ENCODE peak calls at places on chromosomes 2 and 18, in eight cellular contexts. L is BJ, H is mammary epithelial cell, R is transverse colon, F is choroid plexus epithelial cell, Z is breast epithelium, S is IMR-90, A is GM20000. W is an unnamed sample.
A peak's percentile ranks its signal among the peaks of the same experiment; 100 is the strongest.

GRCh38 chr2:230734247-230735175 is 21.9 kb downstream of the CAB39 start:
- DNase-seq in L (no peak), H (no peak), R (no peak), F (no peak), Z (no peak), S (no peak), A (no peak), W (no peak)

GRCh38 chr2:88656690-88657089 is 29.4 kb upstream of the EIF2AK3 start:
- DNase-seq in L (no peak), H (no peak), R (no peak), F (peak; percentile 68), Z (no peak), S (peak; percentile 62), A (no peak), W (no peak)

GRCh38 chr2:102013200-102014040 is 21.7 kb downstream of the IL1R2 start:
- DNase-seq in L (no peak), H (peak; percentile 56), R (no peak), F (peak; percentile 57), Z (no peak), S (no peak), A (no peak), W (no peak)

GRCh38 chr2:235416816-235417499 is 76.9 kb upstream of the AGAP1 start:
- DNase-seq in L (no peak), H (no peak), R (no peak), F (peak; percentile 92), Z (no peak), S (peak; percentile 12), A (no peak), W (no peak)

GRCh38 chr18:25830787-25831186 is 259.6 kb downstream of the SS18 start:
- DNase-seq in L (no peak), H (peak; percentile 14), R (no peak), F (peak; percentile 73), Z (no peak), S (peak; percentile 82), A (no peak), W (peak; percentile 36)

GRCh38 chr2:113002677-113003076 is 2.6 kb upstream of the IL36A start:
- DNase-seq in L (no peak), H (no peak), R (no peak), F (no peak), Z (no peak), S (no peak), A (no peak), W (no peak)

GRCh38 chr2:174072069-174072468 is 106.9 kb upstream of the SP3 start:
- DNase-seq in L (no peak), H (no peak), R (no peak), F (no peak), Z (no peak), S (no peak), A (no peak), W (no peak)

GRCh38 chr2:85376291-85377065 is 21.9 kb downstream of the ELMOD3 start:
- DNase-seq in L (peak; percentile 66), H (no peak), R (no peak), F (no peak), Z (no peak), S (peak; percentile 63), A (no peak), W (peak; percentile 56)

GRCh38 chr2:212005077-212005671 is 533.4 kb downstream of the ERBB4 start:
- DNase-seq in L (no peak), H (peak; percentile 20), R (no peak), F (peak; percentile 76), Z (no peak), S (peak; percentile 33), A (peak; percentile 6), W (no peak)

GRCh38 chr2:120445431-120446143 is 99.7 kb downstream of the INHBB start:
- DNase-seq in L (no peak), H (peak; percentile 22), R (no peak), F (peak; percentile 22), Z (no peak), S (peak; percentile 33), A (no peak), W (no peak)

GRCh38 chr2:131105156-131105949 is at the start of gene PLEKHB2:
- DNase-seq in L (peak; percentile 46), H (peak; percentile 83), R (peak; percentile 95), F (peak; percentile 91), Z (peak; percentile 89), S (peak; percentile 86), A (peak; percentile 94), W (peak; percentile 71)

GRCh38 chr18:75183524-75183923 is 25.4 kb downstream of the PTGR3 start:
- DNase-seq in L (no peak), H (peak; percentile 90), R (no peak), F (no peak), Z (no peak), S (peak; percentile 25), A (no peak), W (no peak)

GRCh38 chr18:59736061-59736460 is 38.8 kb upstream of the CCBE1 start:
- DNase-seq in L (no peak), H (no peak), R (no peak), F (no peak), Z (no peak), S (no peak), A (no peak), W (no peak)

GRCh38 chr18:61942072-61942471 is 49.3 kb upstream of the RNF152 start:
- DNase-seq in L (no peak), H (no peak), R (no peak), F (no peak), Z (no peak), S (no peak), A (no peak), W (no peak)

DNA sequence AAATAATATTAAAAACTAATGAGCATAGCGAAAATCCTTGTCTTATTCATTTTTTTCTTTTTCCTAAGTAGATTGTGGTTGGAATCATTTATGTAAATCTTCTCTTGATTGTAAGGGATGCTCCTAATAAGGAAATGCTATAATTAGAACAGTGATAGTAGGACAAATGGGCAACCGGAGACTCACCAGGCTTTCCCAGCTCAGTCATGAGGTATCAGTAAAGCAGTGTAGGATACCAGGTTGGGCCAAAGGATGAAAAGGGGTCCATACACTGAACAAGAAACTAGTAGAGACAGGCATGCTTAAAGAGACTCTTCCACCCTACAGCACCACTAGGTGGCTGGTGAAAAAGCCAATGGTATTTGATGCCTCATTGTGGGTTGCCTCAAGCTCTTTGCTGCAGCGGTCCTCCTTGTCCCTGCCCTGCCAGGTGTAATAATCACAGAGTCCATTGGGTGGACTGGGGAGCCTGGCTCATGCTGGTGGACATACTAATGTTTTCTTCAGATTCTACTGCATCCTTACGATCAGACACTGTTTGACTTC is 71.4 kb upstream of the FAM98A start:
- DNase-seq in L (no peak), H (no peak), R (no peak), F (no peak), Z (no peak), S (no peak), A (no peak), W (no peak)
- TF ChIP-seq CTCF in L (no peak), H (no peak), R (no peak), F (peak; percentile 26), Z (no peak), S (no peak), A (no peak), W (no peak)

GRCh38 chr2:20667531-20668401 is 822 bp downstream of the GDF7 start:
- DNase-seq in L (no peak), H (no peak), R (no peak), F (no peak), Z (no peak), S (no peak), A (no peak), W (no peak)

GRCh38 chr2:20666114-20666363 is 905 bp upstream of the GDF7 start:
- DNase-seq in L (no peak), H (no peak), R (no peak), F (no peak), Z (no peak), S (no peak), A (peak; percentile 51), W (no peak)

GRCh38 chr2:20665261-20666113 is 1.5 kb upstream of the GDF7 start:
- DNase-seq in L (no peak), H (no peak), R (no peak), F (no peak), Z (no peak), S (no peak), A (no peak), W (no peak)

GRCh38 chr2:20667151-20667530 is 197 bp downstream of the GDF7 start:
- DNase-seq in L (no peak), H (no peak), R (no peak), F (no peak), Z (no peak), S (no peak), A (peak; percentile 69), W (no peak)

GRCh38 chr2:20666364-20667150 is at the start of gene GDF7:
- DNase-seq in L (no peak), H (no peak), R (peak; percentile 60), F (no peak), Z (no peak), S (no peak), A (peak; percentile 75), W (no peak)
- TF ChIP-seq CTCF in L (peak; percentile 21), H (no peak), R (no peak), F (peak; percentile 19), Z (no peak), S (peak; percentile 16), A (no peak), W (peak; percentile 13)

GRCh38 chr2:216408426-216409315 is 3.6 kb upstream of the SMARCAL1 start:
- DNase-seq in L (no peak), H (no peak), R (no peak), F (no peak), Z (no peak), S (no peak), A (no peak), W (no peak)

GRCh38 chr2:216406861-216407260 is 5.4 kb upstream of the SMARCAL1 start:
- DNase-seq in L (no peak), H (no peak), R (no peak), F (no peak), Z (no peak), S (no peak), A (no peak), W (no peak)

GRCh38 chr2:216410550-216410949 is 1.7 kb upstream of the SMARCAL1 start:
- DNase-seq in L (no peak), H (no peak), R (no peak), F (no peak), Z (no peak), S (no peak), A (no peak), W (no peak)

GRCh38 chr2:216404010-216404618 is 8.2 kb upstream of the SMARCAL1 start:
- DNase-seq in L (no peak), H (peak; percentile 18), R (peak; percentile 36), F (peak; percentile 62), Z (no peak), S (peak; percentile 37), A (peak; percentile 42), W (peak; percentile 18)

DNA sequence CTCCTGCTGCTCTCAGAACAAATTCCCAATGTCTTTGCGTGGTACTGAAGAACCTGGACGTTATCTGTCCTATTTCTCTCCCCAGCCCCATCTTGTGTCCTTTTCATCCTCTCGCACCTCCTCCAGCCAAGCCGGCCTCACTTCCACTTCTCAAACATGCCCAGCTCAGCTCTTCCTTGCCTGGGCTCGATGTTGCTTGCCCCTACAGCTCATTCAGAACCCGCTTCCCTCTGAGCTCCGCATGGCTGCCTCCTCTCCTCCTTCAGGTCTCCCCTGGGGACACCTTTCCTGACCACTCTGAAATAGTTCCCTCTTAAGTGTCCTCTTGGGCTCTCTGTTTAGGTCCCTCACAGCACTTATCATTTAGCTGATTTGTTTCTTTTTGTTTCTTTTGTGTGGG is 6.7 kb upstream of the SMARCAL1 start:
- DNase-seq in L (no peak), H (no peak), R (no peak), F (no peak), Z (no peak), S (no peak), A (no peak), W (no peak)
- TF ChIP-seq CTCF in L (no peak), H (no peak), R (no peak), F (no peak), Z (no peak), S (no peak), A (no peak), W (no peak)

GRCh38 chr2:221135699-221136098 is 436.4 kb downstream of the EPHA4 start:
- DNase-seq in L (no peak), H (no peak), R (no peak), F (no peak), Z (no peak), S (no peak), A (no peak), W (no peak)
- TF ChIP-seq CTCF in L (no peak), H (no peak), R (no peak), F (no peak), Z (no peak), S (no peak), A (no peak), W (no peak)

W was measured in AG09319.